ENCODE peak calls at places on chromosome 15, in seven cellular contexts. Y, H, B, W, C, N and O are unnamed samples.
A peak's percentile ranks its signal among the peaks of the same experiment; 100 is the strongest.

GRCh38 chr15:52790166-52790708 is at the start of gene ONECUT1:
- DNase-seq in H (peak; percentile 84), C (no peak), N (peak; percentile 46), Y (peak; percentile 91), W (peak; percentile 71), B (peak; percentile 46), O (peak; percentile 32)

GRCh38 chr15:82045179-82045891 is 483 bp downstream of the MEX3B start:
- DNase-seq in W (peak; percentile 38), Y (peak; percentile 80), N (peak; percentile 26), H (no peak), C (no peak), B (peak; percentile 9), O (peak; percentile 46)

GRCh38 chr15:46892621-46893160 is 824.6 kb upstream of the SEMA6D start:
- DNase-seq in C (no peak), B (no peak), H (no peak), Y (no peak), W (no peak), N (peak; percentile 26), O (no peak)

GRCh38 chr15:35308802-35309201 is 223.7 kb upstream of the NANOGP8 start:
- DNase-seq in C (no peak), W (no peak), H (no peak), N (no peak), Y (no peak), B (no peak), O (peak; percentile 14)

GRCh38 chr15:47293763-47294162 is 423.5 kb upstream of the SEMA6D start:
- DNase-seq in H (no peak), C (no peak), B (no peak), W (no peak), Y (peak; percentile 40), N (peak; percentile 75), O (peak; percentile 58)

GRCh38 chr15:80404057-80404718 is at the start of gene ARNT2:
- DNase-seq in H (no peak), N (no peak), B (no peak), C (no peak), W (peak; percentile 30), Y (peak; percentile 84), O (no peak)

GRCh38 chr15:42737529-42738328 is 801 bp upstream of the CDAN1 start:
- DNase-seq in W (peak; percentile 30), Y (no peak), B (peak; percentile 34), N (peak; percentile 59), C (no peak), H (no peak), O (peak; percentile 43)

GRCh38 chr15:99442268-99442897 is 123.4 kb upstream of the MEF2A start:
- DNase-seq in H (no peak), Y (no peak), B (peak; percentile 80), N (no peak), W (no peak), C (no peak), O (peak; percentile 71)

GRCh38 chr15:47607750-47608149 is 109.6 kb upstream of the SEMA6D start:
- DNase-seq in B (no peak), C (no peak), H (no peak), Y (no peak), W (no peak), N (peak; percentile 39), O (no peak)

DNA sequence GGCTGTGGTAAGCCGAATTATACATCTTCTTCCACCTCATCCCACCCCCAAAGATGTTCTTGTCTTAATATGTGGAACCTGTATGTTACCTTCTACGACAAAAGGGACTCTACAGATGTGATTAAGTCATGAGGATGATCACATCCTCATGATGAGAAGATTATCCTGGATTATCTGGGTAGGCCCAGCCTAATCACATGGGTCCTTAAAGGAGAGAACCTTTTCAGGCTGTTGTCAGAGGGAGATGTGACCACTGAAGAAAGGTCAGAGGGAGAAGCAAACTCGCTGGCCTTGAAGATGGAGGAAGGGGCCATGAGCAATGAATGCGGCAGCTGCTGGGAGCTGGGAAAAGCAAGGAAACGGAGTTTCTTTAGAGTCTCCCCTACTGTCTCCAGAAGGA is 12.9 kb upstream of the SCG3 start:
- DNase-seq in N (no peak), C (no peak), W (no peak), B (no peak), H (no peak), Y (no peak), O (no peak)
- H3K4me3 ChIP-seq in N (no peak overlapping the region), C (no peak overlapping the region), W (no peak overlapping the region), B (no peak overlapping the region), H (no peak overlapping the region), Y (no peak overlapping the region), O (no peak overlapping the region)

GRCh38 chr15:28786521-28786920 is 61.9 kb downstream of the GOLGA6L7 start:
- DNase-seq in B (no peak), N (no peak), Y (no peak), C (no peak), H (no peak), W (no peak), O (no peak)

GRCh38 chr15:28783466-28783865 is 65.0 kb downstream of the GOLGA6L7 start:
- DNase-seq in N (no peak), B (no peak), H (no peak), C (no peak), Y (no peak), W (no peak), O (no peak)

GRCh38 chr15:28783873-28784272 is 64.6 kb downstream of the GOLGA6L7 start:
- DNase-seq in W (no peak), H (no peak), B (no peak), C (no peak), Y (no peak), N (no peak), O (no peak)
- TF ChIP-seq EZH2 in W (no peak), H (no peak), B (no peak), C (no peak), Y (no peak), N (no peak), O (no peak)

GRCh38 chr15:83283813-83284562 is 476 bp downstream of the BNC1 start:
- DNase-seq in N (no peak), B (no peak), Y (peak; percentile 57), H (no peak), C (no peak), W (no peak), O (peak; percentile 54)
- H3K27me3 ChIP-seq in N (peaks cover 83% of the 10 kb centered on the region), B (no peaks in the 10 kb centered on the region), Y (peaks cover 94% of the 10 kb centered on the region), H (peaks cover 5% of the 10 kb centered on the region), C (no peaks in the 10 kb centered on the region), W (no peaks in the 10 kb centered on the region), O (no peaks in the 10 kb centered on the region)

GRCh38 chr15:55589297-55589696 is 1.2 kb upstream of the PYGO1 start:
- DNase-seq in Y (no peak), B (no peak), N (no peak), W (no peak), C (no peak), H (no peak), O (no peak)
- H3K4me3 ChIP-seq in Y (no peak overlapping the region), B (no peak overlapping the region), N (no peak overlapping the region), W (no peak overlapping the region), C (no peak overlapping the region), H (no peak overlapping the region), O (no peak overlapping the region)

GRCh38 chr15:89359471-89360293 is 25.1 kb upstream of the POLG start:
- DNase-seq in Y (peak; percentile 35), C (no peak), N (no peak), W (no peak), H (no peak), B (no peak), O (no peak)
- TF ChIP-seq EZH2 in Y (peak; percentile 69), C (no peak), N (no peak), W (no peak), H (no peak), B (no peak), O (peak; percentile 40)

GRCh38 chr15:70038730-70039392 is 58.9 kb downstream of the TLE3 start:
- DNase-seq in B (no peak), H (no peak), Y (no peak), W (no peak), N (no peak), C (no peak), O (no peak)

GRCh38 chr15:70035719-70036077 is 62.0 kb downstream of the TLE3 start:
- DNase-seq in Y (no peak), B (no peak), H (no peak), N (no peak), W (peak; percentile 64), C (no peak), O (no peak)

GRCh38 chr15:70034596-70034995 is 63.1 kb downstream of the TLE3 start:
- DNase-seq in W (no peak), N (no peak), B (no peak), H (no peak), C (no peak), Y (no peak), O (no peak)

GRCh38 chr15:70035051-70035718 is 62.5 kb downstream of the TLE3 start:
- DNase-seq in H (no peak), Y (no peak), B (no peak), N (no peak), C (no peak), W (no peak), O (no peak)

GRCh38 chr15:70036585-70037343 is 61.0 kb downstream of the TLE3 start:
- DNase-seq in W (peak; percentile 98), Y (no peak), B (peak; percentile 73), N (no peak), C (peak; percentile 56), H (no peak), O (peak; percentile 12)
- H3K27me3 ChIP-seq in W (no peaks in the 10 kb centered on the region), Y (no peaks in the 10 kb centered on the region), B (no peaks in the 10 kb centered on the region), N (no peaks in the 10 kb centered on the region), C (peaks cover 56% of the 10 kb centered on the region), H (peaks cover 19% of the 10 kb centered on the region), O (peaks cover 14% of the 10 kb centered on the region)

GRCh38 chr15:64883997-64884511 is 27.6 kb upstream of the ANKDD1A start:
- DNase-seq in B (peak; percentile 56), Y (no peak), C (peak; percentile 97), H (no peak), W (no peak), N (peak; percentile 56), O (peak; percentile 92)
- H3K4me3 ChIP-seq in B (no peak overlapping the region), Y (no peak overlapping the region), C (no peak overlapping the region), H (no peak overlapping the region), W (no peak overlapping the region), N (no peak overlapping the region), O (no peak overlapping the region)

DNA sequence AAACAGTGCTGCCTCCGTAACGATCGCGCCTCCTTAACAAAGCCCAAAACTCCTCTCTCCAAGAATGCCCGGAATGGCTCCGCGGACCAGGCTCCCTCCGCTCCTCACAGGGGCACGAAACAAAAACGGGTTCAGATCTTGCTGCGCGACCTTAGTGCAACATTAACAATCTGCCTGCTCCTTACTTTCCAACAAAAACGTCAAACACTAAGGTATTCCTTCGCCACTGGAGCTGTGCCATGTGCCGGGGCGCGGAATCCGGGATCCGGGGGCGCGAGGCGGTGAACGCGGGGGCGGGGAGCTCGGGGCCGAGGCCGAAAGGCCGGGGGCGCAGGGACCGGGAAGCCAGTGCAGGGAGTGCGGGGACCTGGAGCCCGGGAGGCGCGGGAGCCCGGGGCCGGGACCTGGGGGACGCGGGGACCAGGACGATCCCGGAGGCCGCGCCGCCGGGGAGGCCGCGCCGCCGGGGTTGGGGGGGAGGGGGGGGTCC is 424 bp downstream of the CYFIP1 start:
- DNase-seq in W (no peak), N (peak; percentile 45), B (peak; percentile 15), Y (peak; percentile 78), C (no peak), H (no peak), O (peak; percentile 39)
- TF ChIP-seq EZH2 in W (no peak), N (no peak), B (no peak), Y (no peak), C (no peak), H (no peak), O (no peak)

DNA sequence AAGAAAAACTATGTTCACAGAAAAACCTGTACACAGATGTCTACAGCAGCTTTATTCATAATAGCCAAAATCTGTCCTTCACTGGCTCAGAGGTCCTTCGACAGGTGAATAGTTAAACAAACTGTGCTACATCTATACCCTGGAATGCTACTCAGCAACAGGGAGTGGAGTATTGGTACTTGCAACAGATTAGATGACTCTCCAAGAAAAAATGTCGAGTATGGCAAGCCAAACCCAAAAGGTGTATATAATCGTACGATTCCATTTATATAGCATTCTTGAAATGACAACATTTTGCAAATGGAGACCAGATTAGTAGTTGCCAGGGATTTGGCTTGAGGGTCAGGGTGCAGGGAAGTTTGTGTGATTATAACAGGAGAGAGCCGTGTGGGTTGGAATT is 22.4 kb upstream of the RGMA start:
- DNase-seq in H (no peak), B (no peak), W (no peak), C (no peak), N (no peak), Y (no peak), O (no peak)
- H3K27me3 ChIP-seq in H (peaks cover 30% of the 10 kb centered on the region), B (peaks cover 69% of the 10 kb centered on the region), W (no peaks in the 10 kb centered on the region), C (no peaks in the 10 kb centered on the region), N (no peaks in the 10 kb centered on the region), Y (peaks cover 20% of the 10 kb centered on the region), O (no peaks in the 10 kb centered on the region)